ENCODE peak calls at places on chromosomes 16 and 17, in seven cellular contexts. L is cardiac muscle cell, N is colonic mucosa, P is BJ, F is astrocyte of the spinal cord, A is fibroblast of mammary gland, J is uterus. I is an unnamed sample.

GRCh38 chr17:65360961-65361552 is 200.4 kb downstream of the AXIN2 start:
- DNase-seq in L (no peak), N (peak), P (no peak), F (no peak), A (no peak), J (no peak), I (no peak)

GRCh38 chr17:40124279-40125141 is 2.7 kb downstream of the MSL1 start:
- DNase-seq in L (peak), N (peak), P (no peak), F (no peak), A (no peak), J (no peak), I (peak)

GRCh38 chr17:78924481-78925151 is 571 bp downstream of the TIMP2 start:
- DNase-seq in L (peak), N (peak), P (no peak), F (no peak), A (no peak), J (peak), I (peak)

GRCh38 chr16:88681084-88681680 is 5.1 kb downstream of the SNAI3 start:
- DNase-seq in L (no peak), N (peak), P (no peak), F (no peak), A (no peak), J (no peak), I (no peak)

GRCh38 chr17:78818152-78818846 is 22.3 kb downstream of the USP36 start:
- DNase-seq in L (no peak), N (no peak), P (no peak), F (no peak), A (no peak), J (no peak), I (no peak)

GRCh38 chr17:61253293-61253801 is 146.3 kb upstream of the TBX2 start:
- DNase-seq in L (peak), N (no peak), P (no peak), F (no peak), A (peak), J (peak), I (no peak)

GRCh38 chr16:48054881-48055601 is 100.8 kb downstream of the ABCC12 start:
- DNase-seq in L (peak), N (peak), P (no peak), F (peak), A (peak), J (no peak), I (peak)

GRCh38 chr17:29575511-29576213 is 7.2 kb downstream of the TP53I13 start:
- DNase-seq in L (no peak), N (peak), P (no peak), F (no peak), A (no peak), J (no peak), I (no peak)

GRCh38 chr17:56098746-56099145 is 54.5 kb upstream of the ANKFN1 start:
- DNase-seq in L (no peak), N (no peak), P (no peak), F (no peak), A (no peak), J (no peak), I (no peak)

GRCh38 chr16:12891836-12892235 is 9.6 kb upstream of the SHISA9 start:
- DNase-seq in L (no peak), N (no peak), P (no peak), F (no peak), A (no peak), J (no peak), I (no peak)

GRCh38 chr17:32265192-32265895 is at the start of gene RHBDL3:
- DNase-seq in L (no peak), N (no peak), P (no peak), F (no peak), A (no peak), J (peak), I (no peak)

GRCh38 chr16:75079346-75079926 is 37.1 kb downstream of the LDHD start:
- DNase-seq in L (no peak), N (no peak), P (no peak), F (no peak), A (no peak), J (no peak), I (no peak)

GRCh38 chr17:7204828-7205461 is 14.7 kb downstream of the DLG4 start:
- DNase-seq in L (peak), N (peak), P (no peak), F (peak), A (peak), J (peak), I (peak)

DNA sequence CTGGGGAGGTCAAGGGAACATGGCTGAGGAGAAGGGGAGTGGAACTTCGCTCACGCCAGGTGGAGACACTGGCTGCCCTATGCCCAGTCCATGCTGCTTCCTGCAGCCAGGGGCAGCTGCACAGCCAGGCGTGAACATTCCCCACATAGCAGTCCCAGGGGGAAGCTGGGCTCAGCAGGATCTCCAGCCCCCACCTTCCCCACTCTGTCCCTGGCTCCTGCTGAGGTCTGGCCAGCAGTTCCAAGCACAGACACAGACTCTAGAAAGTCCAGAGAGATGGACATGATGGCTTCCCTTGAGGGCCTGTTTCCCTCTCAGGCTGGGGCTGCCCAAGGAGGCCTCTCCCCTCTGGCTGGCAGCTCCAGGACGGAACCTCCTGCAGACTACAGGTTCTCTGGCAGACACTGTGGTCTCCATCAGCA is 9.3 kb downstream of the JUP start:
- DNase-seq in L (no peak), N (no peak), P (no peak), F (no peak), A (peak), J (peak), I (no peak)
- TF ChIP-seq CTCF in L (peak), N (peak), P (peak), F (peak), A (peak), J (no peak), I (peak)

GRCh38 chr17:60106377-60107059 is 27.8 kb upstream of the HEATR6 start:
- DNase-seq in L (peak), N (no peak), P (no peak), F (peak), A (peak), J (no peak), I (peak)
- H3K4me3 ChIP-seq in L (no peak), N (no peak), P (no peak), F (no peak), A (no peak), J (no peak), I (no peak)

GRCh38 chr17:50918071-50918932 is 52.1 kb upstream of the TOB1 start:
- DNase-seq in L (no peak), N (no peak), P (no peak), F (no peak), A (no peak), J (no peak), I (no peak)
- TF ChIP-seq CTCF in L (no peak), N (no peak), P (no peak), F (no peak), A (no peak), J (no peak), I (no peak)

GRCh38 chr17:9937164-9937835 is 32.2 kb upstream of the RCVRN start:
- DNase-seq in L (peak), N (peak), P (no peak), F (peak), A (peak), J (no peak), I (peak)
- H3K4me3 ChIP-seq in L (no peak), N (no peak), P (no peak), F (no peak), A (no peak), J (no peak), I (no peak)

DNA sequence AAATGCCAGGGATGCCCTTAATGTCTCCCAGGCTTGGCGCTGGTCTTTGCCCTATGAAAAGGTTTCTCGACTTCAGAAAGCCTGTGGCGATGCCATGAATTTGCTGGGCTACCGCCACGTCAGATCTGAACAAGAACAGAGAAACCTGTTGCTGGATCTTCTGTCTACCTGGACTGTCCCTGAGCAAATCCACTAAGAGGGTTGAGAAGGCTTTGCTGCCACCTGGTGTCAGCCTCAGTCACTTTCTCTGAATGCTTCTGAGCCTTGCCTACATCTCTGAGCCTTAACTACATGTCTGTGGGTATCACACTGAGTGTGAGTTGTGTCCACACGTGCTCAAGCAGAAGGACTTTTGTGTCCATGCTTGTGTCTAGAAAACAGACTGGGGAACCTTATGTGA is 11.4 kb downstream of the CHST4 start:
- DNase-seq in L (peak), N (peak), P (no peak), F (peak), A (peak), J (no peak), I (peak)
- TF ChIP-seq CTCF in L (peak), N (peak), P (peak), F (peak), A (peak), J (no peak), I (peak)

GRCh38 chr17:49224198-49224996 is 6.2 kb downstream of the PHOSPHO1 start:
- DNase-seq in L (no peak), N (no peak), P (no peak), F (no peak), A (no peak), J (no peak), I (no peak)
- H3K4me3 ChIP-seq in L (peak), N (peak), P (no peak), F (no peak), A (no peak), J (no peak), I (no peak)

GRCh38 chr17:33651631-33652030 is 358.5 kb upstream of the ASIC2 start:
- DNase-seq in L (no peak), N (no peak), P (no peak), F (no peak), A (peak), J (no peak), I (no peak)
- TF ChIP-seq CTCF in L (no peak), N (no peak), P (no peak), F (no peak), A (peak), J (no peak), I (no peak)

DNA sequence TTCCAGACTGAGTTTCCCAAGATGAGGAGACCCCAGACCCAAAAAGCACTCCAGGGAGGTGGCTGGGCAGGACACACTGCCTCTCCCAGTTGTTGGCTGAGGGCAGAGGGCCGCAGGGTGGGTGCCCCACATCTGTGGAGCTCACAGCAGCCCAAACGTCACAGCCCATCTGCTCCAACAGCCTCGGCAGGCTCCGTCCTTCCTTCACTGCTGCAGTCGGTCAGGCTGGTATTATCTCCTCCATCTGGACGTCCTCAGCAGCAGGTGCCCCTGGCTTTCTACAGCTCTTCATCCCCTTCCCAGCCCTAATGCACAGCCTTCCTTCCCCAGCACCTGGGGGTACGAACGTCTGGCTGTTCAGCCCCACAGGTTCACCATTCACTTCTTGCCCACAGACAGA is 55.2 kb downstream of the PRMT7 start:
- DNase-seq in L (no peak), N (no peak), P (no peak), F (no peak), A (no peak), J (no peak), I (no peak)
- H3K4me3 ChIP-seq in L (no peak), N (no peak), P (no peak), F (no peak), A (no peak), J (no peak), I (no peak)

GRCh38 chr17:39107973-39108372 is 43.5 kb downstream of the PLXDC1 start:
- DNase-seq in L (no peak), N (no peak), P (no peak), F (no peak), A (no peak), J (no peak), I (no peak)
- TF ChIP-seq CTCF in L (no peak), N (no peak), P (no peak), F (no peak), A (no peak), J (no peak), I (no peak)